ENCODE peak calls at places on chromosomes 11 and 22, in six cellular contexts. U is mesendoderm, V is IMR-90, J is neuronal stem cell, N is H9, C is H1. O is an unnamed sample.

GRCh38 chr11:113540416-113541330 is 65.5 kb upstream of the DRD2 start:
- DNase-seq in U (peak), V (no peak), J (no peak), N (peak), C (peak), O (no peak)

GRCh38 chr11:126113963-126114362 is 51.3 kb upstream of the CDON start:
- DNase-seq in U (no peak), V (no peak), J (no peak), N (no peak), C (no peak), O (no peak)

GRCh38 chr11:73325036-73325981 is 17.2 kb downstream of the ARHGEF17 start:
- DNase-seq in U (no peak), V (peak), J (no peak), N (no peak), C (no peak), O (peak)

GRCh38 chr22:46355996-46356471 is 20.5 kb downstream of the TRMU start:
- DNase-seq in U (no peak), V (no peak), J (no peak), N (no peak), C (no peak), O (no peak)

GRCh38 chr11:57072640-57073039 is 83.9 kb downstream of the OR5AK2 start:
- DNase-seq in U (no peak), V (peak), J (no peak), N (no peak), C (no peak), O (peak)

GRCh38 chr11:78080084-78080817 is 589 bp upstream of the NDUFC2 start:
- DNase-seq in U (no peak), V (no peak), J (no peak), N (no peak), C (no peak), O (no peak)

GRCh38 chr11:46597155-46597554 is 3.3 kb upstream of the AMBRA1 start:
- DNase-seq in U (no peak), V (no peak), J (no peak), N (no peak), C (no peak), O (no peak)

GRCh38 chr11:70931430-70931829 is 320.9 kb downstream of the SHANK2 start:
- DNase-seq in U (no peak), V (no peak), J (no peak), N (no peak), C (no peak), O (no peak)

GRCh38 chr11:36431429-36432092 is 78.5 kb downstream of the TRAF6 start:
- DNase-seq in U (peak), V (peak), J (no peak), N (no peak), C (no peak), O (peak)

GRCh38 chr11:115164774-115165173 is 339.4 kb downstream of the CADM1 start:
- DNase-seq in U (peak), V (no peak), J (no peak), N (peak), C (no peak), O (peak)

GRCh38 chr11:127656266-127656879 is 655.8 kb upstream of the KIRREL3 start:
- DNase-seq in U (peak), V (peak), J (no peak), N (no peak), C (no peak), O (no peak)

GRCh38 chr11:73564903-73565302 is 33.0 kb downstream of the FAM168A start:
- DNase-seq in U (no peak), V (no peak), J (no peak), N (no peak), C (no peak), O (no peak)

GRCh38 chr11:20045098-20045688 is 115.1 kb downstream of the DBX1 start:
- DNase-seq in U (no peak), V (no peak), J (no peak), N (no peak), C (no peak), O (no peak)

GRCh38 chr22:49405590-49405989 is 422.1 kb downstream of the BRD1 start:
- DNase-seq in U (no peak), V (no peak), J (no peak), N (peak), C (no peak), O (no peak)

GRCh38 chr22:17234144-17234623 is 14.9 kb upstream of the ADA2 start:
- DNase-seq in U (peak), V (no peak), J (peak), N (peak), C (peak), O (no peak)

GRCh38 chr22:36053242-36054147 is 24.9 kb upstream of the RBFOX2 start:
- DNase-seq in U (no peak), V (no peak), J (no peak), N (no peak), C (no peak), O (no peak)
- H3K18ac ChIP-seq in U (no peak), V (no peak), J (no peak), N (no peak), C (no peak), O (no peak)

GRCh38 chr22:42716221-42716620 is 4.4 kb downstream of the A4GALT start:
- DNase-seq in U (no peak), V (no peak), J (no peak), N (no peak), C (no peak), O (no peak)
- H3K4me2 ChIP-seq in U (no peak), V (no peak), J (no peak), N (no peak), C (no peak), O (no peak)

DNA sequence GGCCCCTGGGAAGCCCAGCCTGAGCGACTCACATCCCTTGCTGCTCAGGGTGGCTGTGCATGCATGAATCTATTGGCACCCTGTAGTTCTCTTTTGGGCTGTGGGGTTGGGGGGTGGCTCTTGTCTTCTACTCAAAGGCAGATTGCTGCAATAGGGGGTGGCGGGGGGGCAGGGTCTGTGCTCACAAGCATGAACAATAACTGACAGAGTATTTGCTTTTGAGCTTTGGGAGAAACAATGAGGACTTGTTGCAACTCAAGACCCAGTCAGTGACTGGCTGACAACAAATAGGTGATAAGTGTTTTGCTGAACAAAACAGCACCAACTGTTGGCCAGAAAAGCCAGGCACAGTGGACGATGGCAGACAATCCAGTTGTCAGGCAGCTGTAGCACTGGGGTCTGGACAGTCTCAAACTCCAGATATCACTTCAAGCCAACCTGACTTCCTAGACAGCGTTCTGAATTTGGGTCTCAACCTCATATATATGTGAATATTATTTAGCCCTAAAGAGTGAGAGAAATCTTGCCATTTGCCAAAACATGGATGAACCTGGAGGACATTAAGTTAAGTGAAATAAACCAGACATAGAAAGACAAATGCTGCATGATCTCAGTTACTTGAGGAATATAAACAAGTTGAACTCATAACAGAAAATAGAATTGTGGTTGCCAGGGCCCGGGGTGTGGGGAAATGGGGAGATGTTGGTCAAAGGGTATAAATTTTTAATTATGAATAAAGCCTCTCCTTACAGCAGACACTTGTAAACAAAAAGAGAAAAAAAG is 61.7 kb downstream of the ME3 start:
- DNase-seq in U (peak), V (no peak), J (no peak), N (peak), C (no peak), O (peak)
- H3K18ac ChIP-seq in U (no peak), V (no peak), J (peak), N (no peak), C (peak), O (no peak)

DNA sequence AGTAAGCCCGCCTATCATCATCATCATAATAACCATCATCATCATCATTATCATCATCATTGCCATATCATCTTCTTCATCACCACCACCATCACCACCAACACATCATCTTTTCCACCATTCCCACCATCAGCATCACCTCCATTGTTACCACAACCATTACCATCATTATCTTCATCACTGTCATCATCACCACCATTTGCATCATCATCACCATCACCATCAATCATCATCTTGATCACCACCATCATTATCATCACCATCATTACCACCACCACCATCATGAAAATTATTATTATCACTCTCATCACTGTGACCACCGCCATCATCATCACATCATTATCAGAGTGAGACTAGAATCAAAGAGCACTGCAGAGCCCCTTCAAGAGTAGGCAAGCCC is 199.4 kb upstream of the SEZ6L start:
- DNase-seq in U (no peak), V (no peak), J (no peak), N (no peak), C (no peak), O (no peak)
- H3K4me2 ChIP-seq in U (no peak), V (no peak), J (no peak), N (no peak), C (peak), O (no peak)

GRCh38 chr22:32764330-32765116 is 37.0 kb upstream of the TIMP3 start:
- DNase-seq in U (peak), V (peak), J (no peak), N (no peak), C (no peak), O (peak)
- H3K18ac ChIP-seq in U (no peak), V (peak), J (peak), N (no peak), C (no peak), O (peak)

O was measured in mesenchymal stem cell.